ENCODE peak calls at places on chromosomes 6 and 20, in ten cellular contexts. D, L, W, S, F, E, B, O, I and U are unnamed samples.

GRCh38 chr20:4866429-4866828 is 134.9 kb downstream of the SLC23A2 start:
- DNase-seq in D (no peak), L (no peak), W (peak), S (no peak), F (no peak), E (no peak), B (peak), O (no peak), I (no peak), U (peak)

GRCh38 chr6:43488667-43489276 is 11.4 kb downstream of the TJAP1 start:
- DNase-seq in D (no peak), L (no peak), W (no peak), S (no peak), F (no peak), E (peak), B (no peak), O (no peak), I (no peak), U (no peak)

GRCh38 chr20:50335105-50335504 is 144.5 kb downstream of the CEBPB start:
- DNase-seq in D (no peak), L (peak), W (no peak), S (no peak), F (no peak), E (peak), B (peak), O (no peak), I (peak), U (no peak)

GRCh38 chr6:127811939-127812338 is 88.9 kb downstream of the THEMIS start:
- DNase-seq in D (no peak), L (no peak), W (no peak), S (no peak), F (no peak), E (no peak), B (peak), O (no peak), I (no peak), U (no peak)

GRCh38 chr6:15493437-15494168 is 169.2 kb downstream of the DTNBP1 start:
- DNase-seq in D (no peak), L (peak), W (no peak), S (no peak), F (no peak), E (no peak), B (no peak), O (no peak), I (peak), U (no peak)

GRCh38 chr20:59469266-59470252 is 134.8 kb upstream of the PHACTR3 start:
- DNase-seq in D (no peak), L (no peak), W (no peak), S (no peak), F (no peak), E (no peak), B (peak), O (no peak), I (no peak), U (no peak)

GRCh38 chr6:11263185-11263817 is 30.8 kb upstream of the NEDD9 start:
- DNase-seq in D (peak), L (peak), W (peak), S (peak), F (no peak), E (peak), B (no peak), O (no peak), I (peak), U (no peak)

GRCh38 chr6:151022492-151022891 is 157.0 kb downstream of the MTHFD1L start:
- DNase-seq in D (no peak), L (no peak), W (no peak), S (no peak), F (no peak), E (no peak), B (no peak), O (no peak), I (no peak), U (no peak)

GRCh38 chr6:24357336-24358218 is at the start of gene DCDC2:
- DNase-seq in D (peak), L (no peak), W (peak), S (no peak), F (no peak), E (no peak), B (peak), O (no peak), I (peak), U (peak)

GRCh38 chr6:297571-298232 is 5.4 kb downstream of the DUSP22 start:
- DNase-seq in D (no peak), L (no peak), W (peak), S (no peak), F (no peak), E (no peak), B (no peak), O (no peak), I (no peak), U (no peak)

GRCh38 chr20:58604410-58604881 is 46.6 kb upstream of the STX16 start:
- DNase-seq in D (no peak), L (no peak), W (no peak), S (no peak), F (no peak), E (no peak), B (peak), O (no peak), I (peak), U (no peak)

GRCh38 chr20:63641146-63641791 is 12.0 kb downstream of the STMN3 start:
- DNase-seq in D (no peak), L (no peak), W (no peak), S (no peak), F (no peak), E (no peak), B (no peak), O (no peak), I (no peak), U (no peak)

GRCh38 chr20:52033313-52033712 is 158.3 kb downstream of the ZFP64 start:
- DNase-seq in D (no peak), L (no peak), W (no peak), S (no peak), F (no peak), E (peak), B (peak), O (no peak), I (no peak), U (no peak)

GRCh38 chr6:36029464-36029863 is 1.9 kb downstream of the MAPK14 start:
- DNase-seq in D (peak), L (peak), W (no peak), S (no peak), F (no peak), E (peak), B (peak), O (peak), I (no peak), U (peak)

GRCh38 chr6:4914412-4915159 is 89.3 kb downstream of the RPP40 start:
- DNase-seq in D (no peak), L (peak), W (no peak), S (no peak), F (no peak), E (peak), B (no peak), O (no peak), I (peak), U (no peak)

GRCh38 chr6:159232106-159232645 is 63.0 kb downstream of the FNDC1 start:
- DNase-seq in D (no peak), L (no peak), W (no peak), S (no peak), F (no peak), E (no peak), B (no peak), O (no peak), I (no peak), U (no peak)

GRCh38 chr20:63413963-63414684 is 53.0 kb upstream of the CHRNA4 start:
- DNase-seq in D (no peak), L (no peak), W (no peak), S (no peak), F (no peak), E (no peak), B (no peak), O (no peak), I (no peak), U (no peak)

GRCh38 chr20:21640556-21640955 is 64.9 kb upstream of the PAX1 start:
- DNase-seq in D (no peak), L (no peak), W (no peak), S (no peak), F (no peak), E (peak), B (peak), O (no peak), I (no peak), U (peak)

GRCh38 chr20:51893723-51894122 is 91.4 kb upstream of the SALL4 start:
- DNase-seq in D (no peak), L (no peak), W (no peak), S (no peak), F (no peak), E (no peak), B (no peak), O (no peak), I (no peak), U (no peak)

GRCh38 chr6:11366934-11367637 is 134.6 kb upstream of the NEDD9 start:
- DNase-seq in D (peak), L (peak), W (no peak), S (no peak), F (no peak), E (peak), B (no peak), O (no peak), I (peak), U (no peak)

GRCh38 chr20:48336647-48337046 is 491.2 kb downstream of the PREX1 start:
- DNase-seq in D (no peak), L (no peak), W (no peak), S (no peak), F (no peak), E (no peak), B (no peak), O (no peak), I (no peak), U (no peak)

GRCh38 chr6:33410711-33411631 is at the start of gene PHF1:
- DNase-seq in D (peak), L (peak), W (peak), S (peak), F (peak), E (peak), B (peak), O (peak), I (no peak), U (peak)

GRCh38 chr6:11043961-11044711 is at the start of gene ELOVL2:
- DNase-seq in D (peak), L (peak), W (no peak), S (peak), F (peak), E (peak), B (peak), O (no peak), I (peak), U (no peak)

GRCh38 chr6:136184738-136185137 is 65.4 kb downstream of the MTFR2 start:
- DNase-seq in D (no peak), L (no peak), W (no peak), S (no peak), F (no peak), E (no peak), B (no peak), O (no peak), I (no peak), U (no peak)

GRCh38 chr20:11117808-11118528 is 444.2 kb upstream of the JAG1 start:
- DNase-seq in D (peak), L (peak), W (no peak), S (no peak), F (no peak), E (peak), B (peak), O (no peak), I (peak), U (no peak)

GRCh38 chr6:26044140-26045045 is 42.8 kb upstream of the HFE start:
- DNase-seq in D (peak), L (peak), W (no peak), S (peak), F (no peak), E (no peak), B (no peak), O (no peak), I (peak), U (peak)

GRCh38 chr20:48945840-48946514 is 24.5 kb downstream of the ARFGEF2 start:
- DNase-seq in D (no peak), L (peak), W (peak), S (no peak), F (no peak), E (no peak), B (no peak), O (no peak), I (peak), U (peak)

GRCh38 chr6:7846971-7847818 is 63.4 kb downstream of the TXNDC5 start:
- DNase-seq in D (peak), L (peak), W (no peak), S (no peak), F (no peak), E (no peak), B (no peak), O (no peak), I (peak), U (no peak)

GRCh38 chr20:13034115-13034514 is 25.3 kb downstream of the SPTLC3 start:
- DNase-seq in D (no peak), L (peak), W (no peak), S (no peak), F (no peak), E (no peak), B (no peak), O (no peak), I (no peak), U (no peak)

GRCh38 chr6:16840291-16840690 is 79.0 kb upstream of the ATXN1 start:
- DNase-seq in D (no peak), L (no peak), W (no peak), S (no peak), F (no peak), E (peak), B (peak), O (no peak), I (no peak), U (no peak)

GRCh38 chr20:36861875-36862801 is 13.8 kb upstream of the TLDC2 start:
- DNase-seq in D (peak), L (peak), W (peak), S (peak), F (peak), E (peak), B (peak), O (peak), I (peak), U (peak)

GRCh38 chr6:111589366-111589765 is 16.3 kb downstream of the TRAF3IP2 start:
- DNase-seq in D (peak), L (peak), W (no peak), S (no peak), F (peak), E (peak), B (no peak), O (peak), I (peak), U (no peak)

GRCh38 chr6:18431581-18431980 is 44.4 kb downstream of the RNF144B start:
- DNase-seq in D (no peak), L (no peak), W (no peak), S (no peak), F (no peak), E (no peak), B (no peak), O (no peak), I (peak), U (peak)

GRCh38 chr20:54254596-54254995 is 46.7 kb downstream of the PFDN4 start:
- DNase-seq in D (peak), L (no peak), W (no peak), S (no peak), F (no peak), E (peak), B (no peak), O (no peak), I (no peak), U (no peak)

GRCh38 chr6:11580686-11581085 is 43.1 kb downstream of the TMEM170B start:
- DNase-seq in D (no peak), L (no peak), W (no peak), S (no peak), F (no peak), E (no peak), B (no peak), O (no peak), I (no peak), U (no peak)

GRCh38 chr20:41654884-41655283 is 36.7 kb upstream of the CHD6 start:
- DNase-seq in D (peak), L (no peak), W (no peak), S (no peak), F (no peak), E (no peak), B (no peak), O (no peak), I (peak), U (no peak)